ENCODE peak calls at places on chromosome 18, in five cellular contexts. One of them, this sample, is unnamed.

GRCh38 chr18:34631567-34631966 is 78.5 kb upstream of the DTNA start:
- DNase-seq in spleen: no peak
- DNase-seq in right lobe of liver: no peak
- DNase-seq in lower leg skin: no peak
- DNase-seq in transverse colon: no peak
- DNase-seq in this sample: no peak

GRCh38 chr18:995641-996040 is 91.0 kb downstream of the ADCYAP1 start:
- DNase-seq in spleen: no peak
- DNase-seq in right lobe of liver: no peak
- DNase-seq in lower leg skin: no peak
- DNase-seq in transverse colon: no peak
- DNase-seq in this sample: peak; percentile 12

GRCh38 chr18:79577451-79578395 is 101.9 kb upstream of the CTDP1 start:
- DNase-seq in spleen: peak; percentile 78
- DNase-seq in right lobe of liver: peak; percentile 43
- DNase-seq in lower leg skin: peak; percentile 83
- DNase-seq in transverse colon: peak; percentile 20
- DNase-seq in this sample: no peak

GRCh38 chr18:26546170-26546874 is 2.0 kb downstream of the KCTD1 start:
- DNase-seq in spleen: no peak
- DNase-seq in right lobe of liver: no peak
- DNase-seq in lower leg skin: no peak
- DNase-seq in transverse colon: no peak
- DNase-seq in this sample: no peak

GRCh38 chr18:29154758-29155725 is 978.1 kb upstream of the CDH2 start:
- DNase-seq in spleen: no peak
- DNase-seq in right lobe of liver: no peak
- DNase-seq in lower leg skin: no peak
- DNase-seq in transverse colon: no peak
- DNase-seq in this sample: no peak

GRCh38 chr18:4589056-4589800 is 134.1 kb upstream of the DLGAP1 start:
- DNase-seq in spleen: no peak
- DNase-seq in right lobe of liver: no peak
- DNase-seq in lower leg skin: no peak
- DNase-seq in transverse colon: no peak
- DNase-seq in this sample: no peak

GRCh38 chr18:55839350-55839749 is 251.4 kb upstream of the TCF4 start:
- DNase-seq in spleen: no peak
- DNase-seq in right lobe of liver: no peak
- DNase-seq in lower leg skin: no peak
- DNase-seq in transverse colon: no peak
- DNase-seq in this sample: no peak

GRCh38 chr18:11951390-11951851 is 29.9 kb upstream of the IMPA2 start:
- DNase-seq in spleen: peak; percentile 51
- DNase-seq in right lobe of liver: no peak
- DNase-seq in lower leg skin: no peak
- DNase-seq in transverse colon: no peak
- DNase-seq in this sample: no peak

GRCh38 chr18:22556271-22556990 is 138.7 kb upstream of the CTAGE1 start:
- DNase-seq in spleen: no peak
- DNase-seq in right lobe of liver: peak; percentile 93
- DNase-seq in lower leg skin: no peak
- DNase-seq in transverse colon: no peak
- DNase-seq in this sample: no peak

GRCh38 chr18:43211059-43211458 is 66.2 kb downstream of the SYT4 start:
- DNase-seq in spleen: no peak
- DNase-seq in right lobe of liver: no peak
- DNase-seq in lower leg skin: no peak
- DNase-seq in transverse colon: no peak
- DNase-seq in this sample: no peak

GRCh38 chr18:51275712-51276473 is 78.4 kb upstream of the MEX3C start:
- DNase-seq in spleen: no peak
- DNase-seq in right lobe of liver: peak; percentile 50
- DNase-seq in lower leg skin: no peak
- DNase-seq in transverse colon: peak; percentile 20
- DNase-seq in this sample: no peak

GRCh38 chr18:2150566-2150965 is 420.7 kb downstream of the METTL4 start:
- DNase-seq in spleen: no peak
- DNase-seq in right lobe of liver: no peak
- DNase-seq in lower leg skin: no peak
- DNase-seq in transverse colon: no peak
- DNase-seq in this sample: no peak

GRCh38 chr18:36769611-36770314 is 59.0 kb downstream of the TPGS2 start:
- DNase-seq in spleen: no peak
- DNase-seq in right lobe of liver: no peak
- DNase-seq in lower leg skin: no peak
- DNase-seq in transverse colon: no peak
- DNase-seq in this sample: no peak

GRCh38 chr18:41126541-41127235 is 828.3 kb upstream of the PIK3C3 start:
- DNase-seq in spleen: no peak
- DNase-seq in right lobe of liver: no peak
- DNase-seq in lower leg skin: no peak
- DNase-seq in transverse colon: no peak
- DNase-seq in this sample: no peak

GRCh38 chr18:75507636-75508035 is 80.1 kb upstream of the SMIM21 start:
- DNase-seq in spleen: no peak
- DNase-seq in right lobe of liver: no peak
- DNase-seq in lower leg skin: no peak
- DNase-seq in transverse colon: no peak
- DNase-seq in this sample: no peak

GRCh38 chr18:79572848-79573451 is 106.7 kb upstream of the CTDP1 start:
- DNase-seq in spleen: peak; percentile 13
- DNase-seq in right lobe of liver: peak; percentile 11
- DNase-seq in lower leg skin: peak; percentile 52
- DNase-seq in transverse colon: no peak
- DNase-seq in this sample: no peak

DNA sequence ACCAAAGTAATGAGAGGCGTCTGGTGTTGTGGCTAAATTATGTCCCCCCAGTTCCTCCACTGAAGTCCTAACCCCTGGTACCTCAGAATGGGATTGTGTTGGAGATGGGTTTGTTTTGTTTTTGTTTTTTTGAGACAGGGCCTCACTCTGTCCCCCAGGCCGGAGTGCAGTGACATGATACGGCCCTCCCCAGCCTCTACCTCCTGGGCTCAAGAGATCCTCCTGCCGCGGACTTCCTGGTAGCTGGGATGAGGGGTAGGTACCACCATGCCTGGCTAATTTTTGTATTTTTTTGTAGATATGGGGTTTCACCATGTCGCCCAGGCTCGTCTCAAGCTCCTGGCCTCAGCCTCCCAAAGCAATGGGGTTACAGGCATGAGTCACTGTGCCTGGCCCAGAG is 73.6 kb upstream of the SMAD7 start:
- DNase-seq in spleen: peak; percentile 43
- DNase-seq in right lobe of liver: no peak
- DNase-seq in lower leg skin: no peak
- DNase-seq in transverse colon: no peak
- DNase-seq in this sample: no peak
- TF ChIP-seq POLR2A in spleen: no peak
- TF ChIP-seq POLR2A in right lobe of liver: no peak
- TF ChIP-seq POLR2A in lower leg skin: no peak
- TF ChIP-seq POLR2A in transverse colon: no peak
- TF ChIP-seq POLR2A in this sample: no peak

DNA sequence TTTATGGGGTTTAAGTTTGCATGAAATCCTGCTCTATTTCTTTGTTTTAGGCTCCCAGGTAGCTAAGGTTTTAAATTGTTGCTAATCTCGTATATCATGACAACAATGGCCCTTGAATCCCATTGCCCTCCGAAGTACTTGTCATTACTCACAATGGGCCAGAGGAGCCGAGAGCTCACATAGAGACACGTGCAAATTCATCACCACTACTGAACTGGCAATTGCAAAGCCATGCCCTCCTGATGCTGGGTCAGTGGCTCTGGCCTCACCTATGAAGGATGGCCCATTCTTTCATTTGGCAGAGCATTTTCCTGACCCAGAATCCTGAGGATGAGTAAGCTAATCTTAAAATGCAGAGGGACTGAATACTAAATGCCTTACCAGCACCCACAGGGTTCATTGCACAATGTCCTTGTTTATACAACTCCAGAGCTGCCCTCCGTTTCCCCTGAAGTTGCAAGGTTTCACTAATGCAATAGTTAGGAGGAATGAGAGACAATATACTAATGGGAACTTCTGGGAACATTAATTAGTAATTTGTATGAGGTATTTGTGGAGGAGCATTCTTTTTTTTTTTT is 71.6 kb upstream of the GAREM1 start:
- DNase-seq in spleen: no peak
- DNase-seq in right lobe of liver: no peak
- DNase-seq in lower leg skin: no peak
- DNase-seq in transverse colon: no peak
- DNase-seq in this sample: no peak
- TF ChIP-seq POLR2A in spleen: no peak
- TF ChIP-seq POLR2A in right lobe of liver: no peak
- TF ChIP-seq POLR2A in lower leg skin: no peak
- TF ChIP-seq POLR2A in transverse colon: no peak
- TF ChIP-seq POLR2A in this sample: no peak

DNA sequence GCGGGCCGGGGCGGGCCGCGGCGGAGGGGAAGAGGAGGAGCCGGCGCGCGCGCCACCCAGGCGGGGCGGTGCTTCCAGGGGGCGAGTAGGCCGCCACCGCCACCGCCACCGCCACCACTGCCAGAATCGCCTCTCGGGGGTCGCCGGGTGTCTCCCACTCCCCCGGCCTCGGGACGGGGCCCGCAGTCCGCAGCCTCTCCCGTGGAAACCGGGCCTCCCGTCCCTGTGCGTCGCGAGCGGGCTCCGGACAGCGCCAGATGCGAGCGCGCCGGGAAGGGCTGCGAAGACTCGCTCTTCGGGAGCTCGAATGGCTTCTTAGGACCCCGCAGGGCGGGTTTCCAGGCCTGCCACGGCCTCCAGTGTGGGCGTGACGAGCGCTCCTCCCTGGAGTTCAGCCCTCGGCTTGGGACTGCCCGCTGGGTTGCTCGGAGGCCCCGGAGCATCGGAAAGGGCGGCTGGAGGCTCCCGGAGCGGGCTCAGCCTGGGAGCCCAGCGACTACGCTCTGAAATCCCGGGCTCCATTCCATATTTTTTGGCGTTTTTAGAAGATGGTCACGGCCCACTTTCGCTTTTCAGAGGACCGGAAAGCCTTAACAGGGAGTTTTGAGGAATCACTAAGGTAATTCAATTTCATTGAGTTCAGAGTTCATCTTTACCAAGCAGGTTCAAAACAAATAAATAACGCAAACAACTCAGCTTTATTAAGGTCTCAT is 391 bp upstream of the KDSR start:
- DNase-seq in spleen: peak; percentile 96
- DNase-seq in right lobe of liver: peak; percentile 97
- DNase-seq in lower leg skin: peak; percentile 98
- DNase-seq in transverse colon: peak; percentile 94
- DNase-seq in this sample: peak; percentile 79
- TF ChIP-seq POLR2A in spleen: no peak
- TF ChIP-seq POLR2A in right lobe of liver: peak; percentile 95
- TF ChIP-seq POLR2A in lower leg skin: no peak
- TF ChIP-seq POLR2A in transverse colon: peak; percentile 95
- TF ChIP-seq POLR2A in this sample: peak; percentile 81

DNA sequence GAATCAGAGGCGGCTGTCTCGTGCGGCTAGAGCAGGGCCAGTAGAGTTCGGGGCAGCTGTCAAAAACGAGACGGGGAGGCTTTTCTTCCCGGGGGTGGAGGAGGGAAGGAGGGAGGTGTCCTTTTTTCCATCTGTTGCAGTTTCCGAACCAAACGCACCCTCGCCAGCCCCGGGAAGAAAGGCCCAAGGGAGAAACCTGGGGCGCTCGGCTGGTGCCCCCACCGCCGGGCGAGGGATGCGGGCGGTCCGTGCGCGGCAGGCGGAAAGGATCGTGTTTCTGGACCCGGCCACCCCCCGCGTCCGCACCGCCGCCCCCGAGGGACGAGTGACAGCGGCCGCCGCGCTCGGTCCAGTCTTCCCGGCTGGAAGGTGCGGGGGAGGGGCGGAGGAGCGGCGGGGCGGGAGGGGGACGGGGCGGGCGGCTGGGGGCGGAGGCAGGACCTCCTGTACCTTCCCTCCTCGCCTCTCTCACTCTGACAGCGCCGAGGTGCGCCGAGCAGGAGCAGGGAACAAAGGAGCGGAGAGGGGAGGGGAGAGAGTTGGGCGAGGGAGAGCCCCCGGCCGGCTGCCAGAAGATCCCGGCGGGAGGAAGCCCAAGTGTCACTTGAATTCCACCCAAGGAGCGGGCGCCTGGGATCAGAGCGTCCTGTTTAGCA is at the start of gene TGIF1:
- DNase-seq in spleen: peak; percentile 93
- DNase-seq in right lobe of liver: peak; percentile 85
- DNase-seq in lower leg skin: peak; percentile 98
- DNase-seq in transverse colon: peak; percentile 88
- DNase-seq in this sample: peak; percentile 21
- TF ChIP-seq POLR2A in spleen: no peak
- TF ChIP-seq POLR2A in right lobe of liver: peak; percentile 75
- TF ChIP-seq POLR2A in lower leg skin: peak; percentile 45
- TF ChIP-seq POLR2A in transverse colon: peak; percentile 96
- TF ChIP-seq POLR2A in this sample: peak; percentile 81

GRCh38 chr18:24013061-24013460 is 1.5 kb upstream of the TTC39C start:
- DNase-seq in spleen: no peak
- DNase-seq in right lobe of liver: no peak
- DNase-seq in lower leg skin: no peak
- DNase-seq in transverse colon: no peak
- DNase-seq in this sample: no peak

GRCh38 chr18:24014062-24014985 is at the start of gene TTC39C:
- DNase-seq in spleen: peak; percentile 96
- DNase-seq in right lobe of liver: peak; percentile 89
- DNase-seq in lower leg skin: peak; percentile 95
- DNase-seq in transverse colon: peak; percentile 69
- DNase-seq in this sample: peak; percentile 52

GRCh38 chr18:24016643-24017042 is 2.1 kb downstream of the TTC39C start:
- DNase-seq in spleen: no peak
- DNase-seq in right lobe of liver: no peak
- DNase-seq in lower leg skin: no peak
- DNase-seq in transverse colon: no peak
- DNase-seq in this sample: no peak

GRCh38 chr18:24015897-24016631 is 1.5 kb downstream of the TTC39C start:
- DNase-seq in spleen: no peak
- DNase-seq in right lobe of liver: no peak
- DNase-seq in lower leg skin: no peak
- DNase-seq in transverse colon: no peak
- DNase-seq in this sample: no peak

GRCh38 chr18:24014986-24015896 is 687 bp downstream of the TTC39C start:
- DNase-seq in spleen: peak; percentile 89
- DNase-seq in right lobe of liver: peak; percentile 65
- DNase-seq in lower leg skin: peak; percentile 92
- DNase-seq in transverse colon: peak; percentile 54
- DNase-seq in this sample: peak; percentile 18
- TF ChIP-seq POLR2A in spleen: no peak
- TF ChIP-seq POLR2A in right lobe of liver: peak; percentile 16
- TF ChIP-seq POLR2A in lower leg skin: no peak
- TF ChIP-seq POLR2A in transverse colon: peak; percentile 42
- TF ChIP-seq POLR2A in this sample: no peak

This sample was measured in H54.